ENCODE peak calls at places on chromosomes 16 and 17, in seven cellular contexts. C is RWPE1; W is stomach; J is NCI-H446 treated with DMSO at 0.1 percent for 48 hours; O is T-cell; F is amniotic stem cell; S is stimulated activated naive CD8-positive, alpha-beta T cell treated with anti-CD3 and anti-CD28 coated beads, Interleukin-15, amount 100 ng/mL, for 72 hours. P is an unnamed sample.

GRCh38 chr17:17971431-17972125 is 622 bp downstream of the TOM1L2 start:
- DNase-seq in C (no peak), W (peak), J (no peak), O (peak), F (no peak), S (peak), P (no peak)

GRCh38 chr17:81440511-81441244 is 45.4 kb downstream of the BAHCC1 start:
- DNase-seq in C (no peak), W (no peak), J (no peak), O (no peak), F (no peak), S (no peak), P (no peak)

GRCh38 chr16:48047755-48048154 is 108.0 kb downstream of the ABCC12 start:
- DNase-seq in C (no peak), W (no peak), J (no peak), O (no peak), F (no peak), S (no peak), P (no peak)

GRCh38 chr17:20228410-20228809 is 219.3 kb downstream of the SPECC1 start:
- DNase-seq in C (no peak), W (no peak), J (no peak), O (no peak), F (no peak), S (no peak), P (no peak)

GRCh38 chr16:58500329-58501241 is 642 bp downstream of the NDRG4 start:
- DNase-seq in C (no peak), W (no peak), J (no peak), O (no peak), F (no peak), S (no peak), P (no peak)

GRCh38 chr17:79612468-79613194 is 1.8 kb upstream of the RBFOX3 start:
- DNase-seq in C (peak), W (peak), J (peak), O (no peak), F (no peak), S (peak), P (peak)

GRCh38 chr16:75265911-75266701 is 14.7 kb upstream of the BCAR1 start:
- DNase-seq in C (peak), W (peak), J (no peak), O (no peak), F (no peak), S (no peak), P (no peak)

GRCh38 chr17:44522883-44523671 is 19.9 kb upstream of the GPATCH8 start:
- DNase-seq in C (peak), W (peak), J (no peak), O (peak), F (peak), S (peak), P (no peak)

GRCh38 chr17:67608691-67609090 is 109.0 kb upstream of the NOL11 start:
- DNase-seq in C (peak), W (no peak), J (no peak), O (no peak), F (no peak), S (no peak), P (no peak)

P was measured in Jurkat, Clone E6-1.